ENCODE peak calls at places on chromosomes 1 and 21, in eight cellular contexts. L is WTC11, A is right lobe of liver, J is neural progenitor cell, W is A549, N is PC-3, O is AG10803, D is fibroblast of pulmonary artery. F is an unnamed sample.

GRCh38 chr1:8342325-8342724 is 24.4 kb downstream of the SLC45A1 start:
- DNase-seq in D (no peak), W (no peak), N (no peak), J (no peak), L (no peak), O (peak; percentile 80), A (no peak), F (peak; percentile 92)

GRCh38 chr1:2477309-2477708 is 1.2 kb downstream of the PLCH2 start:
- DNase-seq in D (no peak), A (no peak), W (no peak), J (no peak), N (no peak), L (no peak), O (no peak), F (no peak)

GRCh38 chr1:204947338-204947737 is 76.7 kb downstream of the NFASC start:
- DNase-seq in L (no peak), O (no peak), N (no peak), J (no peak), W (no peak), A (no peak), D (no peak), F (no peak)

GRCh38 chr21:41091561-41091960 is 76.4 kb upstream of the BACE2 start:
- DNase-seq in A (no peak), L (no peak), D (no peak), N (no peak), O (no peak), W (no peak), J (no peak), F (no peak)

GRCh38 chr1:208541225-208541855 is 297.2 kb upstream of the PLXNA2 start:
- DNase-seq in A (no peak), O (no peak), J (no peak), N (peak; percentile 59), W (no peak), L (no peak), D (no peak), F (no peak)

GRCh38 chr1:61452354-61452990 is 272.5 kb downstream of the TM2D1 start:
- DNase-seq in W (no peak), D (no peak), O (no peak), A (no peak), N (no peak), L (no peak), J (no peak), F (no peak)

GRCh38 chr1:35080171-35080854 is 1.1 kb downstream of the ZMYM1 start:
- DNase-seq in D (no peak), W (no peak), L (no peak), J (no peak), O (no peak), N (no peak), A (no peak), F (no peak)

GRCh38 chr21:26845066-26845749 is at the start of gene ADAMTS1:
- DNase-seq in D (peak; percentile 91), J (peak; percentile 95), N (peak; percentile 76), O (peak; percentile 91), A (peak; percentile 87), W (peak; percentile 38), L (peak; percentile 88), F (peak; percentile 92)

GRCh38 chr21:26966978-26967913 is at the start of gene ADAMTS5:
- DNase-seq in O (peak; percentile 94), A (peak; percentile 42), J (peak; percentile 68), D (peak; percentile 64), W (no peak), N (peak; percentile 14), L (peak; percentile 58), F (peak; percentile 75)

GRCh38 chr21:41170442-41170841 is 2.5 kb downstream of the BACE2 start:
- DNase-seq in W (peak; percentile 56), N (peak; percentile 71), O (peak; percentile 25), D (peak; percentile 53), A (peak; percentile 34), L (peak; percentile 69), J (peak; percentile 64), F (peak; percentile 3)

GRCh38 chr1:91527781-91528180 is 27.1 kb downstream of the CDC7 start:
- DNase-seq in O (peak; percentile 69), W (no peak), A (no peak), J (no peak), D (no peak), N (no peak), L (no peak), F (peak; percentile 63)

GRCh38 chr1:153478692-153479618 is 18.5 kb upstream of the S100A7 start:
- DNase-seq in A (no peak), L (no peak), J (no peak), D (no peak), O (no peak), N (no peak), W (no peak), F (no peak)

GRCh38 chr1:182143825-182144661 is 82.5 kb upstream of the ZNF648 start:
- DNase-seq in N (peak; percentile 31), L (peak; percentile 13), O (peak; percentile 91), J (peak; percentile 63), D (peak; percentile 80), W (no peak), A (peak; percentile 56), F (peak; percentile 99)

GRCh38 chr1:95086949-95087533 is 14.3 kb upstream of the ALG14 start:
- DNase-seq in W (peak; percentile 88), O (peak; percentile 91), N (peak; percentile 89), A (no peak), J (no peak), D (peak; percentile 94), L (no peak), F (peak; percentile 83)

GRCh38 chr1:171873664-171874063 is 32.4 kb downstream of the DNM3 start:
- DNase-seq in D (no peak), J (no peak), O (no peak), W (no peak), N (no peak), A (no peak), L (no peak), F (no peak)

GRCh38 chr1:12314328-12314903 is 84.6 kb downstream of the VPS13D start:
- DNase-seq in L (no peak), A (no peak), W (peak; percentile 40), D (peak; percentile 48), J (no peak), O (peak; percentile 52), N (peak; percentile 44), F (no peak)
- TF ChIP-seq CTCF in L (no peak), A (peak; percentile 35), W (peak; percentile 68), D (peak; percentile 40), J (peak; percentile 65), O (peak; percentile 58), N (peak; percentile 73), F (no peak)

GRCh38 chr1:36471830-36472641 is 7.9 kb upstream of the MRPS15 start:
- DNase-seq in D (no peak), J (peak; percentile 12), A (no peak), O (no peak), W (no peak), N (no peak), L (no peak), F (no peak)
- TF ChIP-seq CTCF in D (no peak), J (no peak), A (no peak), O (no peak), W (no peak), N (no peak), L (no peak), F (no peak)

GRCh38 chr1:150160964-150161626 is 11.4 kb downstream of the PLEKHO1 start:
- DNase-seq in O (no peak), L (no peak), J (no peak), A (no peak), N (no peak), W (no peak), D (peak; percentile 75), F (no peak)

GRCh38 chr1:150162582-150162861 is 12.8 kb downstream of the PLEKHO1 start:
- DNase-seq in D (no peak), L (no peak), N (no peak), O (no peak), A (no peak), W (no peak), J (no peak), F (no peak)

GRCh38 chr1:150164224-150164623 is 14.5 kb downstream of the PLEKHO1 start:
- DNase-seq in N (no peak), O (no peak), D (no peak), L (no peak), W (no peak), J (no peak), A (no peak), F (no peak)

GRCh38 chr1:150162862-150163706 is 13.4 kb downstream of the PLEKHO1 start:
- DNase-seq in A (peak; percentile 65), L (peak; percentile 82), J (peak; percentile 89), O (peak; percentile 99), N (peak; percentile 50), W (peak; percentile 49), D (peak; percentile 99), F (peak; percentile 99)

DNA sequence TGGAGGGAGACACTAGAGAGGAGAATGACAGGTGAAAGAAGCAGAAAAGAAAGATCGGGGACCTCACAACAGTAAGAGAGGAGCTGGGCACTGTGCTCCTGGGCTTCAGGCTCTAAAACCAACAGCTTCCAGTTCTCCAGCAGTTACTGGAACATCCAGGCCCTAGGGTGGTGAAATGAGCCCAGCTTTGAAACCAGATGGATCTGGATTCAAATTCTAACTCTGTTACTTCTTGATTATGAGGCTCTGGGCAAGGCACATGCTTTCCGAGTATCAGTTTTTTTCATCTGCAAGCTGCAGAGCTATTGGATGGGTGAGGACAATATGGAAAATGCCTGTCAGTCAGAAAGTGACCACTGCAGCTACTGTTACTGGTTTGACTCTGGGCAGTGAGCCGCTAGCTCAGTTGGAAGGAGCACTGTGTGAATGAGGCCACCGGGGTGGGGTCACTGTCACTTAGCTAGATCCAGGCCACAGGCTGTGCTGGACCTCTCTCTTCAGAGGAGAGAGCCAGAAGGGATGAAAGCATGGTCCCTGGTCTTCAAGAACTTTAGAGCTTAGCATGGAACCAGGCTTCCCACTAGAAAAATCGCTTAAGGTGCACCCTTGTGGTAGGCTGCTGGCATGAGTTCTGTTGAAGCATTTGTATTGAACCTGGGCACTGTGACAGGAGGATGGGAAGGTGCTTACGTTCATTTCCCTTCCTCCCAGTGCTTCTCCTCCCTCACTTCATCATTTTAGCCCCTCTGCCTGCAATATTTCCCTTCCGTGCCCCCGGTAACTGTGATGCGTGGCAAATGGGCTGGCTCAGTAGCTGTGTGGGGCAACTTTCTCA is 12.2 kb downstream of the PLEKHO1 start:
- DNase-seq in O (no peak), D (peak; percentile 65), L (no peak), N (no peak), A (no peak), J (peak; percentile 25), W (peak; percentile 29), F (peak; percentile 45)
- TF ChIP-seq CTCF in O (no peak), D (peak; percentile 3), L (no peak), N (peak; percentile 21), A (no peak), J (no peak), W (no peak), F (no peak)

GRCh38 chr1:113126207-113126606 is 53.2 kb downstream of the LRIG2 start:
- DNase-seq in L (no peak), D (no peak), J (no peak), A (no peak), W (no peak), N (no peak), O (no peak), F (no peak)

GRCh38 chr1:113133759-113134158 is 60.8 kb downstream of the LRIG2 start:
- DNase-seq in J (no peak), D (no peak), W (no peak), A (no peak), N (no peak), L (no peak), O (no peak), F (no peak)

GRCh38 chr1:113133038-113133437 is 60.0 kb downstream of the LRIG2 start:
- DNase-seq in A (no peak), D (no peak), W (no peak), N (no peak), O (no peak), J (no peak), L (no peak), F (no peak)

GRCh38 chr1:113128116-113128515 is 55.1 kb downstream of the LRIG2 start:
- DNase-seq in L (no peak), A (no peak), O (no peak), N (no peak), J (no peak), D (no peak), W (no peak), F (no peak)

GRCh38 chr1:113129529-113130185 is 56.7 kb downstream of the LRIG2 start:
- DNase-seq in D (no peak), W (no peak), O (no peak), A (no peak), J (peak; percentile 5), L (no peak), N (no peak), F (no peak)
- TF ChIP-seq CTCF in D (no peak), W (no peak), O (no peak), A (no peak), J (peak; percentile 15), L (no peak), N (no peak), F (no peak)